ENCODE peak calls at places on chromosomes 12 and 14, in five cellular contexts. P, J, X, T and B are unnamed samples. For H3K4me1, the result is how much of the 10 kb centered on the place peaks cover.

GRCh38 chr12:108386704-108387360 is 47.7 kb upstream of the CMKLR1 start:
- DNase-seq in P (no peak), J (no peak), X (no peak), T (no peak), B (no peak)

GRCh38 chr12:7113389-7113871 is 4.4 kb upstream of the C1RL start:
- DNase-seq in P (peak), J (peak), X (no peak), T (no peak), B (no peak)

GRCh38 chr14:51357250-51357649 is 117.2 kb downstream of the TMX1 start:
- DNase-seq in P (no peak), J (peak), X (no peak), T (no peak), B (no peak)

GRCh38 chr12:113397497-113398197 is 6.0 kb downstream of the SDS start:
- DNase-seq in P (no peak), J (no peak), X (no peak), T (no peak), B (no peak)

GRCh38 chr12:34405286-34406227 is 383.3 kb downstream of the ALG10 start:
- DNase-seq in P (no peak), J (no peak), X (peak), T (no peak), B (peak)

GRCh38 chr12:18165422-18165871 is 75.5 kb upstream of the RERGL start:
- DNase-seq in P (peak), J (peak), X (no peak), T (no peak), B (no peak)

GRCh38 chr14:73722581-73722980 is 8.4 kb upstream of the PNMA1 start:
- DNase-seq in P (peak), J (no peak), X (no peak), T (no peak), B (no peak)

GRCh38 chr12:106239241-106239950 is 8.4 kb downstream of the CKAP4 start:
- DNase-seq in P (no peak), J (no peak), X (no peak), T (no peak), B (no peak)

GRCh38 chr12:78674311-78675085 is 190.1 kb upstream of the SYT1 start:
- DNase-seq in P (no peak), J (peak), X (no peak), T (no peak), B (no peak)

GRCh38 chr14:103483600-103483999 is 39.0 kb downstream of the CKB start:
- DNase-seq in P (peak), J (peak), X (no peak), T (no peak), B (no peak)

GRCh38 chr14:54211562-54212308 is 185.1 kb upstream of the CDKN3 start:
- DNase-seq in P (peak), J (peak), X (no peak), T (no peak), B (no peak)

GRCh38 chr12:65825573-65826512 is 1.6 kb downstream of the HMGA2 start:
- DNase-seq in P (peak), J (peak), X (no peak), T (peak), B (no peak)

GRCh38 chr12:53325539-53326061 is 4.2 kb upstream of the AAAS start:
- DNase-seq in P (no peak), J (no peak), X (no peak), T (no peak), B (peak)

GRCh38 chr12:23945249-23945648 is 4.2 kb downstream of the SOX5 start:
- DNase-seq in P (no peak), J (no peak), X (no peak), T (no peak), B (no peak)

GRCh38 chr14:98494582-98494981 is 777.4 kb downstream of the BCL11B start:
- DNase-seq in P (peak), J (no peak), X (no peak), T (no peak), B (no peak)

GRCh38 chr12:43914923-43915468 is 79.1 kb downstream of the TMEM117 start:
- DNase-seq in P (peak), J (no peak), X (no peak), T (no peak), B (no peak)

GRCh38 chr12:28320353-28320752 is 130.1 kb downstream of the CCDC91 start:
- DNase-seq in P (no peak), J (no peak), X (no peak), T (no peak), B (no peak)

GRCh38 chr12:26701604-26702215 is 131.3 kb downstream of the ITPR2 start:
- DNase-seq in P (peak), J (peak), X (no peak), T (no peak), B (no peak)

GRCh38 chr14:56490379-56490778 is 89.2 kb upstream of the TMEM260 start:
- DNase-seq in P (peak), J (peak), X (no peak), T (no peak), B (no peak)

GRCh38 chr12:124764870-124765570 is 98.6 kb downstream of the SCARB1 start:
- DNase-seq in P (no peak), J (peak), X (no peak), T (peak), B (no peak)

GRCh38 chr12:94267530-94267877 is 119.1 kb downstream of the PLXNC1 start:
- DNase-seq in P (no peak), J (no peak), X (no peak), T (no peak), B (no peak)

GRCh38 chr12:58557646-58558045 is 362.7 kb downstream of the LRIG3 start:
- DNase-seq in P (no peak), J (no peak), X (no peak), T (no peak), B (no peak)

GRCh38 chr12:123479442-123480180 is 21.7 kb downstream of the SNRNP35 start:
- DNase-seq in P (no peak), J (no peak), X (no peak), T (no peak), B (peak)

GRCh38 chr12:22765731-22766130 is 140.8 kb downstream of the ETNK1 start:
- DNase-seq in P (no peak), J (no peak), X (no peak), T (no peak), B (no peak)

GRCh38 chr12:19530631-19531020 is 91.3 kb downstream of the AEBP2 start:
- DNase-seq in P (no peak), J (peak), X (no peak), T (no peak), B (no peak)

GRCh38 chr14:50772361-50772760 is 58.6 kb downstream of the NIN start:
- DNase-seq in P (no peak), J (peak), X (no peak), T (no peak), B (no peak)

GRCh38 chr12:124356221-124356620 is 61.3 kb downstream of the RFLNA start:
- DNase-seq in P (no peak), J (no peak), X (no peak), T (no peak), B (no peak)

DNA sequence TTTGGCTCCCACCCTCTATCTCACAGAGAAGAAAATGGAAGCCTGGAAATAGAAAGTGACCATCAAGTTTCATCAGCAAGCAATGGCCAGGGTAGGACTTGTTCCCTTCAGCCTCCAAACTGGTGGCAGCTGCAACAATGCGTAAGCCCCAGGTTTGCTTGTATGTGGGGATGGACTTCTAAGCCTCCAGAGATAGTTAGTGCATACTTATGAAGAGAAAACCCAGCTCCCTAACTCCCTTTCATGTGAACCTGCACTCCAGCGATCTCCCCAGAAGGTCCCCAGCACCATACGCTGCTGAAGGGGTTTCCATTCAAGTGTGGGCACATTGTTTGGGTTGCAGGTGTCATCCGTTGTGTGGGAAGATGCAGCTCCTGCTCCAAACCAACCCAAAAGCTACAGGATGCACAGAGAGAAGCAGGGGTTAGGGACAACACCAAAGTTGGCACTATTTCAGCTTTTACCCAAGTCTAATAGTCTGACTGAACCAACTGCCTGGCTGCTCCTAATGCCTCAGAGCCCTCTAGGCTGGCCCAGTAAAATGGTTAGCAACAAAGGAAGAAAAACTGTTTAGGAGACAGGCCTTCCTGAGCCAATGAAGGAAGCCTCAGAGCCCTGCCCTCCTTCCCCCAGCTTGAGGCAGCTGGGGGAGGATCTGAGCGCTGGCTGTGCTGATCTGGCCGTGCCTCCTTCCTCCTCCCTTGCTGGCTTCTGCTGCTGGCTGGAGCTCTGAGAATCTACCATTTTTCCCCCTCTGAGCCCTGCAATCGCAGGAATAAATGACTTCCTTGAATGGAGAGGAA is 12.3 kb downstream of the ZFP36L1 start:
- DNase-seq in P (peak), J (peak), X (peak), T (peak), B (peak)
- H3K4me1 ChIP-seq in P (half or more), J (under half), X (under half), T (under half), B (half or more)

DNA sequence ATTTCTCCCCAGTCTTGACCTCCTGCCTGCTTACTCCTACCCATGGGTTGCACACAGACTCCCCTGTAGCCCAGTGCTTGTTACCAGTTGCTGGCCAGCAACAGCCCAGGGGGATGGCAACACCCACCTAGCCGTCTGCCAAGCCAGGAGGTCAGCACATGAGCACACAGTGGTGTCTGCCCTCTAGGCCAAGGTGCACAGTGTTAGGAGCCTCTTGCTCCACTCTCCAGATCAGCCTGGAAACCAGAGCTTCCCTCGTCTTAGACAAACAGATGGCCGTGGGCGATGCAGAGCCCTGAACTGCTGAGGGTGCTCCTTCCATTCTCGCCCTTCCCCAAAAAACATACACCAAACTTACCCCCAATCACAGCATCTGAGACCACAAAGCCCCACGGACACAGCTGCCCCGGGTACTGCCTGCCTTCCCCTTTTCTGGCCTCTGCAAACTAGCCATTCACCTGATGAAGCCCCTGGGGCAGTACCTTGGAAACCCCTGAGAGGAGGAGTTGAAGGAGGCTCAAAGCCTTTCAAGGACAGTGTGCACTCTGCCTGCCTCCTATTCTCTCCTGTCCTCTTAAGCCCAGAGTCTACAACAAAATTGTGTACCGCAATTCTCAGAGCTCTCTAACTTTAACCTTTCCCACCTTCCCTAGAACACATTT is 1.0 kb upstream of the GPD1 start:
- DNase-seq in P (no peak), J (no peak), X (no peak), T (no peak), B (no peak)
- H3K4me1 ChIP-seq in P (under half), J (under half), X (under half), T (under half), B (under half)

DNA sequence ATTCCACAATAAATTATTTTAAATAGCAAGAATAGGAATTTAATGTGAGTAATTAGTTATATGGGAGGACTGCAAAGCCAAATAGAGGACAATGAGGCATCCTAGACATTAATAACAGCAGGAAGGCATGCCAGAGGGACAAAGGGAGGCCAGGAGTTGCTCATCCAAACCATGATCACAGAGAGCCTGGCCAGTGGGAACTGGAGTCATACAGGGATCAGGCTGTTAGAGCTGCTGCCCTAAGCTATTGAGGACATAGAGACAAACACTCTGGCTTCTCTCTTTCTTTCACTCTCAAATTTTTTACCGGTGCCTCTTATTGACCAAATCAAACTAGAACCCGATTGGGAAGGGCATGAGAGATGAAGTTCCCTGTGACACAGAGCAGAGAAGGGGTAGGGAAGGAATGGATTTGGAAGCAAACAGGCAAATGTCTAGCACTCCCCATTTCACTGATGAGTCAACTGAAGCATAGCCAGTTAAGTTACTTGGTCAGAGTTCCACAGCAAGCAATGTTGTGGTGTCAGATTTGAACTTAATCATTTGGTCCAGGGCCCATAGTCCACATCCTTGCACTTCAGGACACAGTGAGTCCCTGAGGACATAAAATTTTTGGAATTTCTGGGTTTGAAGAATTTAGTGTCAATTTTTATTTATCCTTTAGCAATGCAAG is 17.9 kb upstream of the CFAP54 start:
- DNase-seq in P (peak), J (peak), X (no peak), T (no peak), B (no peak)
- H3K4me1 ChIP-seq in P (under half), J (under half), X (under half), T (under half), B (under half)

DNA sequence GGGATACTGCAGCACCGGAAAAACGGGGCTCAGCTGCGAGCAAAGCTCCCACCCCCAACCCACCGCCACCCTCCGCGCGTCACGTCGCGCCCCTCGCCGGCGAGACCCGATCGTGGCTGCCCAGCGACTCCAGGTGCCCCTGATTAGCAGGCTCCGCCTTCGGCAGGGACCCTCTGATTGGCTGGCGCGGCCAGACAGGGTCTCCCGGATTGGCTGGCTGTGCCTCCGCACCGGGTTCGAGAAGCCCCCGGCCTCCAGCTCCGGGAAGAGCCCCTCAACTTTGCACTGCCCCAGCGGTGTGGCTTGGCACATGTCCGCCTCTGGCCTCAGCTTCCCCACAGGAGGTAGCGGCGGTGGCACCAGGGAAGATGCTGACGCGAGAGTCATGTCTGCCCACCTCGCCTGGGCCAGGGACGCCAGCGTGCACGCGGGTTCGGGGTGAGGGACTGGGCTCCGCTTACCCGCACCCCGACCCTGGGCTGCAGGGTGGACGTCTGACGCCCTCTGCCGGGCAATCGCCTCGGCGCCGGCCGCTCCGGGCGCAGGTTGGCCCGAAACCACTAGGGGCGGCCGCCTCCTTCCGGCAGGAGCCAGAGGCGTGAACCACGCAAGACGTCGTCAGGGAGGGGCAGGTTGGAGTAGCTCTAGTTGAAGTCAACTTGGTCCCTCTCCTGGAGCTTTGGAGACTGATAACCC is 496 bp upstream of the RHOF start:
- DNase-seq in P (peak), J (peak), X (peak), T (peak), B (peak)
- H3K4me1 ChIP-seq in P (half or more), J (under half), X (under half), T (under half), B (half or more)